ENCODE peak calls at places on chromosomes 3 and 15, in ten cellular contexts. L is neural progenitor cell, Q is aorta, F is body of pancreas, Y is hepatocyte, Z is right lobe of liver, W is esophagus muscularis mucosa, G is upper lobe of left lung, X is heart left ventricle, I is suprapubic skin. J is an unnamed sample.

GRCh38 chr3:162171970-162172369 is 675.4 kb downstream of the OTOL1 start:
- DNase-seq in G (no peak), Q (no peak), L (no peak), X (no peak), W (no peak), Y (no peak), F (no peak), Z (no peak), I (no peak), J (no peak)

GRCh38 chr3:172103724-172104123 is 64.3 kb downstream of the FNDC3B start:
- DNase-seq in W (no peak), L (no peak), X (no peak), Q (no peak), G (peak; percentile 64), Y (no peak), F (no peak), I (no peak), Z (no peak), J (no peak)

GRCh38 chr15:80990955-80991354 is 1.3 kb upstream of the MESD start:
- DNase-seq in I (no peak), Q (no peak), G (no peak), W (no peak), L (no peak), Z (no peak), Y (no peak), F (no peak), X (no peak), J (no peak)

GRCh38 chr3:81744366-81744765 is 17.1 kb downstream of the GBE1 start:
- DNase-seq in Q (no peak), F (no peak), L (no peak), Z (no peak), G (no peak), I (no peak), Y (peak; percentile 46), X (no peak), W (no peak), J (no peak)

GRCh38 chr3:123605789-123606234 is 21.0 kb upstream of the HACD2 start:
- DNase-seq in X (no peak), F (no peak), W (no peak), Z (no peak), I (no peak), Y (peak; percentile 75), L (no peak), Q (no peak), G (no peak), J (no peak)

GRCh38 chr15:90192961-90193786 is 8.0 kb upstream of the SEMA4B start:
- DNase-seq in I (no peak), Z (no peak), G (no peak), L (no peak), Y (no peak), Q (no peak), W (no peak), X (no peak), F (no peak), J (no peak)

GRCh38 chr15:39582286-39582976 is 1.6 kb downstream of the THBS1 start:
- DNase-seq in L (no peak), X (no peak), Y (no peak), Q (peak; percentile 82), Z (peak; percentile 26), W (peak; percentile 92), G (no peak), I (no peak), F (no peak), J (no peak)

GRCh38 chr3:156535162-156535627 is 19.7 kb downstream of the SSR3 start:
- DNase-seq in X (peak; percentile 58), Q (peak; percentile 82), F (peak; percentile 59), G (peak; percentile 87), I (peak; percentile 65), Z (peak; percentile 58), Y (peak; percentile 93), L (no peak), W (no peak), J (no peak)

GRCh38 chr3:30044515-30044914 is 561.9 kb upstream of the TGFBR2 start:
- DNase-seq in Q (no peak), F (no peak), W (no peak), Y (no peak), L (no peak), G (no peak), I (no peak), X (no peak), Z (no peak), J (no peak)

GRCh38 chr3:141306922-141307321 is 61.4 kb upstream of the ZBTB38 start:
- DNase-seq in G (no peak), X (no peak), W (no peak), Q (no peak), Y (no peak), L (no peak), Z (no peak), I (no peak), F (no peak), J (peak; percentile 18)

GRCh38 chr3:158808697-158809096 is 6.8 kb downstream of the MFSD1 start:
- DNase-seq in Q (no peak), L (no peak), X (no peak), I (no peak), G (peak; percentile 37), F (no peak), Z (no peak), Y (no peak), W (no peak), J (no peak)
- H3K4me1 ChIP-seq in Q (no peaks in the 10 kb centered on the region), L (no peaks in the 10 kb centered on the region), X (peaks cover 7% of the 10 kb centered on the region), I (peaks cover 13% of the 10 kb centered on the region), G (no peaks in the 10 kb centered on the region), F (peaks cover 7% of the 10 kb centered on the region), Z (no peaks in the 10 kb centered on the region), Y (no peaks in the 10 kb centered on the region), W (peaks cover 8% of the 10 kb centered on the region), J (peaks cover 13% of the 10 kb centered on the region)

GRCh38 chr15:63023351-63023945 is 19.1 kb upstream of the TPM1 start:
- DNase-seq in Y (no peak), X (no peak), Z (no peak), G (no peak), W (no peak), L (no peak), F (no peak), Q (no peak), I (no peak), J (no peak)
- H3K4me1 ChIP-seq in Y (no peaks in the 10 kb centered on the region), X (no peaks in the 10 kb centered on the region), Z (no peaks in the 10 kb centered on the region), G (no peaks in the 10 kb centered on the region), W (peaks cover 26% of the 10 kb centered on the region), L (peaks cover 14% of the 10 kb centered on the region), F (peaks cover 13% of the 10 kb centered on the region), Q (no peaks in the 10 kb centered on the region), I (no peaks in the 10 kb centered on the region), J (no peaks in the 10 kb centered on the region)

DNA sequence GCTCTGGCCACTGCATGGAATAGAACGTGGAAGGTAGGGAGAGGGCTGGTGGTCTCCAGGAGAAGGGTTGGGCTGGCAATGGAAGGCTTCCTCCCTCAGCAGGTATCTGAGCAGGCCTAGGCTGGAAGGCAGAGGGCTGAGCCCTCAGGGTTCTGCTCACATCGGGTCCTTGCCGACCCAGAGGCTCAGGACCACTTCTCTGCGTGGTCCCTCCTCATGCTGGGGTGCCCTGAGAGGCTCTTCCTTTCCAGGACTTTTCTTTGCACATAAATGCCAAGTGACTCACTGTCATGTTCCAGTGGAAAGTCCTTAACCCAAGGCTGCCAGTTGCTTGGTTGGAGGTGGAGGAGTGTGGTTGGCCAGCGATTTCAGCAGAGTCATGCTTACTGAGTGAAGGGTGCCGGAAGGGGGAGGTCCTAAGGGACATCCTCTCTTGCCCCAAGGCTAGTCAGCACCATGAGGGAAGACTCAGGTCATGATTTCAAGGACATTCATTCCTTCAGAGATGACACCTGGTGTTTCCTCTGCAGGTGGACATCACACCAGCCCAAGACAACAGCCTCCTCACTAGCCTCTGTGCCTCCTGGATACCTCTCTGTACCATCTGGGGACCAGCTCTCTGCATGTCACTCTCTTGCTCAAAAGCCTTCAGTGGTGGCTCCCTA is 8.2 kb downstream of the SLC6A6 start:
- DNase-seq in L (no peak), I (no peak), G (peak; percentile 95), W (no peak), Q (no peak), F (no peak), Z (no peak), Y (no peak), X (no peak), J (no peak)
- H3K4me1 ChIP-seq in L (peaks cover 24% of the 10 kb centered on the region), I (peaks cover 35% of the 10 kb centered on the region), G (peaks cover 77% of the 10 kb centered on the region), W (peaks cover 35% of the 10 kb centered on the region), Q (no peaks in the 10 kb centered on the region), F (no peaks in the 10 kb centered on the region), Z (no peaks in the 10 kb centered on the region), Y (peaks cover 16% of the 10 kb centered on the region), X (peaks cover 40% of the 10 kb centered on the region), J (no peaks in the 10 kb centered on the region)

GRCh38 chr3:31223278-31223677 is 309.4 kb upstream of the STT3B start:
- DNase-seq in I (no peak), F (no peak), Q (no peak), L (no peak), W (no peak), Y (no peak), X (no peak), Z (no peak), G (no peak), J (no peak)

GRCh38 chr3:31218082-31218481 is 314.6 kb upstream of the STT3B start:
- DNase-seq in F (no peak), I (no peak), L (no peak), Y (no peak), Z (no peak), W (no peak), G (no peak), Q (no peak), X (no peak), J (no peak)

GRCh38 chr3:31219131-31219843 is 313.4 kb upstream of the STT3B start:
- DNase-seq in X (no peak), Y (no peak), W (no peak), G (no peak), I (no peak), F (no peak), Q (no peak), Z (no peak), L (no peak), J (no peak)

GRCh38 chr3:31224936-31225335 is 307.8 kb upstream of the STT3B start:
- DNase-seq in I (no peak), Y (no peak), L (no peak), W (no peak), G (no peak), F (no peak), Z (no peak), X (no peak), Q (no peak), J (no peak)

GRCh38 chr3:31220431-31220830 is 312.3 kb upstream of the STT3B start:
- DNase-seq in Y (no peak), L (no peak), Z (no peak), F (no peak), X (no peak), W (no peak), Q (no peak), I (no peak), G (no peak), J (no peak)
- H3K4me1 ChIP-seq in Y (no peaks in the 10 kb centered on the region), L (no peaks in the 10 kb centered on the region), Z (no peaks in the 10 kb centered on the region), F (no peaks in the 10 kb centered on the region), X (no peaks in the 10 kb centered on the region), W (no peaks in the 10 kb centered on the region), Q (no peaks in the 10 kb centered on the region), I (peaks cover 3% of the 10 kb centered on the region), G (no peaks in the 10 kb centered on the region), J (peaks cover 56% of the 10 kb centered on the region)

J was measured in CD8-positive, alpha-beta T cell.